ENCODE peak calls at places on chromosomes 1 and 21, in eight cellular contexts. One of them, this sample, is unnamed.

GRCh38 chr21:14889080-14889805 is 175.6 kb downstream of the NRIP1 start:
- DNase-seq in brain microvascular endothelial cell: peak; percentile 87
- DNase-seq in osteocyte: no peak
- DNase-seq in mammary epithelial cell: peak; percentile 69
- DNase-seq in psoas muscle: no peak
- DNase-seq in upper lobe of left lung: no peak
- DNase-seq in gastrocnemius medialis: no peak
- DNase-seq in cardiac fibroblast: peak; percentile 93
- DNase-seq in this sample: no peak

GRCh38 chr1:24020032-24020431 is 39.9 kb upstream of the SRSF10 start:
- DNase-seq in brain microvascular endothelial cell: peak; percentile 63
- DNase-seq in osteocyte: no peak
- DNase-seq in mammary epithelial cell: no peak
- DNase-seq in psoas muscle: no peak
- DNase-seq in upper lobe of left lung: no peak
- DNase-seq in gastrocnemius medialis: no peak
- DNase-seq in cardiac fibroblast: peak; percentile 65
- DNase-seq in this sample: no peak

GRCh38 chr1:161840363-161840762 is 74.2 kb downstream of the ATF6 start:
- DNase-seq in brain microvascular endothelial cell: no peak
- DNase-seq in osteocyte: no peak
- DNase-seq in mammary epithelial cell: no peak
- DNase-seq in psoas muscle: no peak
- DNase-seq in upper lobe of left lung: no peak
- DNase-seq in gastrocnemius medialis: no peak
- DNase-seq in cardiac fibroblast: no peak
- DNase-seq in this sample: no peak

GRCh38 chr1:215608646-215609045 is 41.5 kb downstream of the KCTD3 start:
- DNase-seq in brain microvascular endothelial cell: no peak
- DNase-seq in osteocyte: no peak
- DNase-seq in mammary epithelial cell: no peak
- DNase-seq in psoas muscle: no peak
- DNase-seq in upper lobe of left lung: no peak
- DNase-seq in gastrocnemius medialis: no peak
- DNase-seq in cardiac fibroblast: no peak
- DNase-seq in this sample: no peak

GRCh38 chr1:151342562-151342961 is 4.5 kb downstream of the RFX5 start:
- DNase-seq in brain microvascular endothelial cell: no peak
- DNase-seq in osteocyte: no peak
- DNase-seq in mammary epithelial cell: no peak
- DNase-seq in psoas muscle: no peak
- DNase-seq in upper lobe of left lung: peak; percentile 85
- DNase-seq in gastrocnemius medialis: no peak
- DNase-seq in cardiac fibroblast: no peak
- DNase-seq in this sample: no peak

GRCh38 chr1:233945573-233945972 is 41.1 kb downstream of the SLC35F3 start:
- DNase-seq in brain microvascular endothelial cell: no peak
- DNase-seq in osteocyte: no peak
- DNase-seq in mammary epithelial cell: peak; percentile 95
- DNase-seq in psoas muscle: no peak
- DNase-seq in upper lobe of left lung: no peak
- DNase-seq in gastrocnemius medialis: no peak
- DNase-seq in cardiac fibroblast: no peak
- DNase-seq in this sample: no peak

GRCh38 chr1:93964777-93965200 is 55.6 kb upstream of the GCLM start:
- DNase-seq in brain microvascular endothelial cell: peak; percentile 20
- DNase-seq in osteocyte: no peak
- DNase-seq in mammary epithelial cell: peak; percentile 97
- DNase-seq in psoas muscle: no peak
- DNase-seq in upper lobe of left lung: no peak
- DNase-seq in gastrocnemius medialis: no peak
- DNase-seq in cardiac fibroblast: peak; percentile 70
- DNase-seq in this sample: no peak

GRCh38 chr1:163870666-163871065 is 548.9 kb downstream of the NUF2 start:
- DNase-seq in brain microvascular endothelial cell: no peak
- DNase-seq in osteocyte: no peak
- DNase-seq in mammary epithelial cell: no peak
- DNase-seq in psoas muscle: no peak
- DNase-seq in upper lobe of left lung: no peak
- DNase-seq in gastrocnemius medialis: no peak
- DNase-seq in cardiac fibroblast: peak; percentile 67
- DNase-seq in this sample: no peak

GRCh38 chr1:77271851-77272250 is 10.0 kb upstream of the AK5 start:
- DNase-seq in brain microvascular endothelial cell: peak; percentile 20
- DNase-seq in osteocyte: no peak
- DNase-seq in mammary epithelial cell: no peak
- DNase-seq in psoas muscle: no peak
- DNase-seq in upper lobe of left lung: no peak
- DNase-seq in gastrocnemius medialis: no peak
- DNase-seq in cardiac fibroblast: peak; percentile 73
- DNase-seq in this sample: no peak

GRCh38 chr1:213122514-213122929 is 71.5 kb downstream of the RPS6KC1 start:
- DNase-seq in brain microvascular endothelial cell: peak; percentile 45
- DNase-seq in osteocyte: no peak
- DNase-seq in mammary epithelial cell: peak; percentile 24
- DNase-seq in psoas muscle: no peak
- DNase-seq in upper lobe of left lung: no peak
- DNase-seq in gastrocnemius medialis: no peak
- DNase-seq in cardiac fibroblast: peak; percentile 81
- DNase-seq in this sample: no peak

DNA sequence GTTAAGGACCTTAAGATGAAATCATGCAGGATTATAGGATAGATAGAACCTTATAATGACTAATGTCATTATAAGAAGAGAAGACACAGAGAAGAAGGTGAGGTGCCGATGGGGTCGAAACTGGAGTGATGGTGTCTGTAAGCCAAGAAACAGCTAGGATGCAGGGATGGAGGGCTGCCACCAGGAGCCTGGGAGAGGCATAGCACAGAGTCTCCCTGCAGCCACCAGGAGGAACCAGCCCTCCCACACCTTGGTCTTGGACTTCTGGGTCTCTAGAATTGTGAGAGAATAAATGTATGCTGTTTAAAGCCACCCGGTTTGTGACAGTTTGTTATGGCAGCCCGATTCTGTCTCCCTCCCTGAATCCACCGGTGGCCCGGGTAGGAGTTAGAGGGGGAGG is 337.2 kb upstream of the AJAP1 start:
- DNase-seq in brain microvascular endothelial cell: no peak
- DNase-seq in osteocyte: no peak
- DNase-seq in mammary epithelial cell: no peak
- DNase-seq in psoas muscle: no peak
- DNase-seq in upper lobe of left lung: no peak
- DNase-seq in gastrocnemius medialis: no peak
- DNase-seq in cardiac fibroblast: no peak
- DNase-seq in this sample: no peak
- TF ChIP-seq CTCF in brain microvascular endothelial cell: no peak
- TF ChIP-seq CTCF in osteocyte: no peak
- TF ChIP-seq CTCF in mammary epithelial cell: no peak
- TF ChIP-seq CTCF in psoas muscle: no peak
- TF ChIP-seq CTCF in upper lobe of left lung: no peak
- TF ChIP-seq CTCF in gastrocnemius medialis: no peak
- TF ChIP-seq CTCF in cardiac fibroblast: no peak
- TF ChIP-seq CTCF in this sample: no peak

DNA sequence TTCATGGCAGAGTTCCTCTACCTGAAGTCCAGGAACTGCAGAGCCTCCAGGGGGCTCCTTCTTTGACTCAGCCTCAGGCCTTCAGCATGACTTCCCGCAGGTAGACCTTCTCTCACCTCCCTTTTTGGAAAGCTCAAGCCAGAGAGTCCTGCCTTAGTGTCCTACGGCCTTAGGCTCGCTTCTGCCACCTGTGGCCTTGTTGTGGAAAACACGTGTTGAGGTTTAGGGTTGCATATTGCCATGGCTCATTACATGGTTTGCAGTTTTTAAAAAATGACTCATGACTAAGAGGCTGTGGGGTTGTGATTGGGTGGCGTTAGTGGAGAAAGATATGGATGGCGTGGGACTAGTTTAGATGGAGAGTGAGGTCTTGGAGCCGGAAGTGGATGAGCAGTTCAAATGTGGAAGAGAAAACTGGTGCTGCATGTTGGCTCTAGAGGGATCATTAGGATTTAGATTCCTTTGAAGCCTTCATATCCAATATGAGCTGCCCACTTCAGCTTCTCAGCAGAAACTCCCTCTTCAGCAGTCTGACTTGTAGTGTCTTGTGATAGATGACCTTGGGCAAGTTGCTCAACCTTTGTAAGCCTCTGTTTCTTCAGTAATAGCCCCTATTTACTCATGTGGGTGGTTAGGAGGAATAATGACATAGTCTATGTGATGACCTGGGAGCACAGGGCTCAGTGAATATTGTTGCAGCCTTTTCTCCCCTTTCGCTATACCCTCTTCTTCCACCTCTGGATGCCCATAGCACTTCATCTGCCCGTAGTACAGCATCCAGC is 6.5 kb upstream of the FGGY start:
- DNase-seq in brain microvascular endothelial cell: peak; percentile 35
- DNase-seq in osteocyte: no peak
- DNase-seq in mammary epithelial cell: peak; percentile 68
- DNase-seq in psoas muscle: peak; percentile 78
- DNase-seq in upper lobe of left lung: peak; percentile 73
- DNase-seq in gastrocnemius medialis: peak; percentile 86
- DNase-seq in cardiac fibroblast: peak; percentile 73
- DNase-seq in this sample: peak; percentile 72
- TF ChIP-seq CTCF in brain microvascular endothelial cell: peak; percentile 65
- TF ChIP-seq CTCF in osteocyte: peak; percentile 42
- TF ChIP-seq CTCF in mammary epithelial cell: peak; percentile 48
- TF ChIP-seq CTCF in psoas muscle: peak; percentile 42
- TF ChIP-seq CTCF in upper lobe of left lung: peak; percentile 15
- TF ChIP-seq CTCF in gastrocnemius medialis: peak; percentile 35
- TF ChIP-seq CTCF in cardiac fibroblast: peak; percentile 52
- TF ChIP-seq CTCF in this sample: peak; percentile 35

DNA sequence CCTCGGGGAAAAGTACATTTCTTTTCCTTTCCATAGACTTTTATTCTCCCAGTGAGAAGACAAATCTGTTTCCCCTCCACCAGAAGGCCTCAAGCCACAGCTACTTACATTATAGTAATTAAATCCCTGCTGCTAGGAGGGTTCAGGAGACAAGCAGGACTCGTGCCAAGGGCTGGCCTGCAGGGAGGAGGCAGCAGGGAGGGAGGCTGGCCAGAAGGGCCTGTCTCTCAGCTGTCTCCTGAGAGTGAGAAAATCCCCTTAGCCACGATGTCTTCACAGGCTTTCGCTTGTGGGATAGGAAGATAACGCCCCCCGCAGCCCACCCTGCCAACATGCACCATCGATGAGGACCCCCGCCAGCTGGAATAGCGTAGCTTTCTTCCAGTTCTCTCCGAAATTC is 14.0 kb downstream of the KCNN3 start:
- DNase-seq in brain microvascular endothelial cell: no peak
- DNase-seq in osteocyte: no peak
- DNase-seq in mammary epithelial cell: no peak
- DNase-seq in psoas muscle: peak; percentile 65
- DNase-seq in upper lobe of left lung: no peak
- DNase-seq in gastrocnemius medialis: peak; percentile 65
- DNase-seq in cardiac fibroblast: no peak
- DNase-seq in this sample: no peak
- TF ChIP-seq CTCF in brain microvascular endothelial cell: no peak
- TF ChIP-seq CTCF in osteocyte: no peak
- TF ChIP-seq CTCF in mammary epithelial cell: no peak
- TF ChIP-seq CTCF in psoas muscle: no peak
- TF ChIP-seq CTCF in upper lobe of left lung: no peak
- TF ChIP-seq CTCF in gastrocnemius medialis: no peak
- TF ChIP-seq CTCF in cardiac fibroblast: no peak
- TF ChIP-seq CTCF in this sample: no peak

DNA sequence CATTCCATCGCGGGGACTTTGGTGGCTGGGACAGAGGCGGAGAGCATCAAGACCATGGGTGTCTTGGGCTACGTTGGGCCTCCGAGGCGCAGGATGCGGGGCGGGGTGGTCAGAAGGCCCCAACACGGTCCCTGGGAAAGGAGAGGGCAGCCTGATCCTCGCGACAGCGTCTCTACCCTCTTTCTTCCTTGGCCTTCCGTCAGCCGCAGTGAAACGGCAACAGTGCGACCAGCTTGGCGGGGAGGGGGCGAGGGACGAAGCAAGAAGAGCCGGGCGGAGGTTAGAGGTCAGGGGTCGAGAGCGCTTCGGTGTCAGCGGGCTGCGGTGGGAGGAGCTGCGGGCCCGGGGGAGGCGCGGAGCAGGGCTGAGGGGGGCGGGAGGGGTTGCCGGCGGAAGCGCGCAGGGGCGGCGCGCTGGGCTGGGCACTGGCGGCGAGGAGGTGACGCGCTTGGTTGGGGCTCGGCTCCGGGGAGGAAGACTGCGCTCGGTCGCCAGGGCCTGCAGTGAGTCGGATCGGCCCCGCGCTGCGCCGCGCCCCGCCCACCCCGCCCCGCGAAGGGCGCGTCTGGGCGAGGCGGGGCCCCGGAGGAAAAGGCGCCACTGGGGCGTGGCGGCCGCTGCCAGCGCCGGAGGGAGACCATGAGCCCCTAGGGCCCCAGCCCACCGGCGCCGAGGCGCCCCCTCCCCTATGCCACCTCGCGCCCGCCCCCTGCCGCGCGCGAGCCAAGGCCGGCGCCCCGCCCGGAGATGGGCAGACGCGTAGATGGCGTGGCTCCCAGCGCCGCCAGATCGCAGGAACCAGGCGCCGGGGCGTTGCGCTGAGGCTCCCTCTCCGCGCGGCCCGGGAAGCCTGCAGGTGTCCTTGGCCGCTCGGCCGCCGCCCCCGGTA is at the start of gene KCNC4:
- DNase-seq in brain microvascular endothelial cell: peak; percentile 25
- DNase-seq in osteocyte: no peak
- DNase-seq in mammary epithelial cell: peak; percentile 61
- DNase-seq in psoas muscle: peak; percentile 93
- DNase-seq in upper lobe of left lung: peak; percentile 91
- DNase-seq in gastrocnemius medialis: peak; percentile 73
- DNase-seq in cardiac fibroblast: peak; percentile 65
- DNase-seq in this sample: peak; percentile 92
- TF ChIP-seq CTCF in brain microvascular endothelial cell: no peak
- TF ChIP-seq CTCF in osteocyte: no peak
- TF ChIP-seq CTCF in mammary epithelial cell: no peak
- TF ChIP-seq CTCF in psoas muscle: no peak
- TF ChIP-seq CTCF in upper lobe of left lung: no peak
- TF ChIP-seq CTCF in gastrocnemius medialis: no peak
- TF ChIP-seq CTCF in cardiac fibroblast: no peak
- TF ChIP-seq CTCF in this sample: no peak

DNA sequence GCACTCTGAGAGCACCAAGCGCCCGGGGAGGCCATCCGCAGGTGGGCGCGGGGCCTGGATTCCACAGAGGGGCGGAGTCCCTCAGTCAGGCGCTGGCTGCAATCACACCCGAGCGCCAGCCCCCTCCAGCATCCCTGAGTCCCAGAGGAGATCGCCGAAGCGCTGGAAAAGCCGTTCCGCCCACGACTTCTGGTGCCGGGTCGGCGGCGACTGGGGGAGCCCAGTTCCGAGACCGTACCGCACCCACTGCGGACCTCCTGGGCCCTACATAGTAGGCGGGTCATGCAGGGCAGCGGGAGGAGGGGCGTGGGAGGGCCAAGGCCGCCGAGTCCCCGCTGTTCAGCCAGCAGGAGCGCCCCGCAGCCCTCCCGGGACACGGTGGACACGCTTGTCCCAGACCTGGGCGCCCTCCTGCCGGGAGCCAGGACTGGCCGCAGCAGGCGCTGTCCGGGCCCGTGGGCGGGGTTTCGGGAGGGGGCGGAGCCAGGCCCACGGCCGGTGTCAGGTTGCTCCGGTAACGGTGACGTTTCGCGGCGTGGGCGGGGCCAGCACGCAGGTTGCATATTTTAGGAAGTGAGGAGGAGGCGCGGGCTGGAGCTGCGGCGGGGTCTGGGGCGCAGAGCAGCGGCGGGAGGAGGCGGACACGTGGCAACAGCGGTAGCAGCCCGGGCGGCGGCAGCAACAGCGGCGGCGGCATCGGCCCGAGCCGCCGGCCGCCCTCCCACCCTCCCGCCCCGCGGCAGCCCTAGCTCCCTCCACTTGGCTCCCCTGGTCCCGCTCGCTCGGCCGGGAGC is at the start of gene ATP1A1:
- DNase-seq in brain microvascular endothelial cell: peak; percentile 93
- DNase-seq in osteocyte: peak; percentile 97
- DNase-seq in mammary epithelial cell: peak; percentile 91
- DNase-seq in psoas muscle: peak; percentile 98
- DNase-seq in upper lobe of left lung: peak; percentile 98
- DNase-seq in gastrocnemius medialis: peak; percentile 96
- DNase-seq in cardiac fibroblast: peak; percentile 90
- DNase-seq in this sample: peak; percentile 99
- TF ChIP-seq CTCF in brain microvascular endothelial cell: peak; percentile 21
- TF ChIP-seq CTCF in osteocyte: no peak
- TF ChIP-seq CTCF in mammary epithelial cell: no peak
- TF ChIP-seq CTCF in psoas muscle: no peak
- TF ChIP-seq CTCF in upper lobe of left lung: peak; percentile 5
- TF ChIP-seq CTCF in gastrocnemius medialis: no peak
- TF ChIP-seq CTCF in cardiac fibroblast: no peak
- TF ChIP-seq CTCF in this sample: no peak

This sample was measured in pancreas.